ENCODE peak calls at places on chromosomes 16 and 17, in ten cellular contexts. One of them, this sample, is unnamed. For H3K27me3 and H3K36me3, the result is how much of the 10 kb centered on the place peaks cover.

GRCh38 chr17:74866198-74866835 is 6.5 kb downstream of the FDXR start:
- DNase-seq in mesendoderm: no peak
- DNase-seq in PC-3: no peak
- DNase-seq in IMR-90: no peak
- DNase-seq in mesenchymal stem cell: no peak
- DNase-seq in H1: no peak
- DNase-seq in fibroblast of lung: no peak
- DNase-seq in colonic mucosa: no peak
- DNase-seq in HCT116: no peak
- DNase-seq in Karpas-422: no peak
- DNase-seq in this sample: no peak

GRCh38 chr16:10114411-10114810 is 67.8 kb downstream of the GRIN2A start:
- DNase-seq in mesendoderm: no peak
- DNase-seq in PC-3: peak
- DNase-seq in IMR-90: no peak
- DNase-seq in mesenchymal stem cell: peak
- DNase-seq in H1: no peak
- DNase-seq in fibroblast of lung: no peak
- DNase-seq in colonic mucosa: no peak
- DNase-seq in HCT116: no peak
- DNase-seq in Karpas-422: no peak
- DNase-seq in this sample: no peak

GRCh38 chr17:37110012-37110701 is 161.4 kb downstream of the AATF start:
- DNase-seq in mesendoderm: peak
- DNase-seq in PC-3: no peak
- DNase-seq in IMR-90: no peak
- DNase-seq in mesenchymal stem cell: peak
- DNase-seq in H1: no peak
- DNase-seq in fibroblast of lung: no peak
- DNase-seq in colonic mucosa: no peak
- DNase-seq in HCT116: no peak
- DNase-seq in Karpas-422: no peak
- DNase-seq in this sample: no peak

GRCh38 chr17:61647044-61647443 is 56.0 kb upstream of the NACA2 start:
- DNase-seq in mesendoderm: no peak
- DNase-seq in PC-3: peak
- DNase-seq in IMR-90: peak
- DNase-seq in mesenchymal stem cell: no peak
- DNase-seq in H1: no peak
- DNase-seq in fibroblast of lung: peak
- DNase-seq in colonic mucosa: no peak
- DNase-seq in HCT116: no peak
- DNase-seq in Karpas-422: no peak
- DNase-seq in this sample: no peak

GRCh38 chr17:43418441-43419374 is 19.9 kb downstream of the ARL4D start:
- DNase-seq in mesendoderm: peak
- DNase-seq in PC-3: peak
- DNase-seq in IMR-90: peak
- DNase-seq in mesenchymal stem cell: peak
- DNase-seq in H1: no peak
- DNase-seq in fibroblast of lung: peak
- DNase-seq in colonic mucosa: no peak
- DNase-seq in HCT116: peak
- DNase-seq in Karpas-422: no peak
- DNase-seq in this sample: no peak

GRCh38 chr17:43905985-43906852 is 1.1 kb downstream of the MPP2 start:
- DNase-seq in mesendoderm: peak
- DNase-seq in PC-3: no peak
- DNase-seq in IMR-90: peak
- DNase-seq in mesenchymal stem cell: peak
- DNase-seq in H1: no peak
- DNase-seq in fibroblast of lung: peak
- DNase-seq in colonic mucosa: peak
- DNase-seq in HCT116: no peak
- DNase-seq in Karpas-422: no peak
- DNase-seq in this sample: peak

GRCh38 chr16:8847623-8848022 is 21.2 kb downstream of the CARHSP1 start:
- DNase-seq in mesendoderm: no peak
- DNase-seq in PC-3: no peak
- DNase-seq in IMR-90: no peak
- DNase-seq in mesenchymal stem cell: no peak
- DNase-seq in H1: no peak
- DNase-seq in fibroblast of lung: no peak
- DNase-seq in colonic mucosa: no peak
- DNase-seq in HCT116: no peak
- DNase-seq in Karpas-422: no peak
- DNase-seq in this sample: no peak

GRCh38 chr16:19601083-19601976 is 45.8 kb downstream of the VPS35L start:
- DNase-seq in mesendoderm: peak
- DNase-seq in PC-3: peak
- DNase-seq in IMR-90: peak
- DNase-seq in mesenchymal stem cell: peak
- DNase-seq in H1: no peak
- DNase-seq in fibroblast of lung: peak
- DNase-seq in colonic mucosa: peak
- DNase-seq in HCT116: peak
- DNase-seq in Karpas-422: peak
- DNase-seq in this sample: peak

GRCh38 chr17:74085434-74085833 is 118.0 kb upstream of the RPL38 start:
- DNase-seq in mesendoderm: peak
- DNase-seq in PC-3: no peak
- DNase-seq in IMR-90: no peak
- DNase-seq in mesenchymal stem cell: no peak
- DNase-seq in H1: no peak
- DNase-seq in fibroblast of lung: no peak
- DNase-seq in colonic mucosa: no peak
- DNase-seq in HCT116: peak
- DNase-seq in Karpas-422: peak
- DNase-seq in this sample: peak

GRCh38 chr17:57995076-57995956 is 7.3 kb upstream of the VEZF1 start:
- DNase-seq in mesendoderm: peak
- DNase-seq in PC-3: peak
- DNase-seq in IMR-90: peak
- DNase-seq in mesenchymal stem cell: peak
- DNase-seq in H1: no peak
- DNase-seq in fibroblast of lung: peak
- DNase-seq in colonic mucosa: peak
- DNase-seq in HCT116: peak
- DNase-seq in Karpas-422: peak
- DNase-seq in this sample: no peak

GRCh38 chr16:11152205-11152604 is 103.8 kb downstream of the SOCS1 start:
- DNase-seq in mesendoderm: no peak
- DNase-seq in PC-3: no peak
- DNase-seq in IMR-90: no peak
- DNase-seq in mesenchymal stem cell: no peak
- DNase-seq in H1: no peak
- DNase-seq in fibroblast of lung: no peak
- DNase-seq in colonic mucosa: no peak
- DNase-seq in HCT116: no peak
- DNase-seq in Karpas-422: no peak
- DNase-seq in this sample: no peak

GRCh38 chr17:28047806-28048205 is 5.3 kb downstream of the NLK start:
- DNase-seq in mesendoderm: peak
- DNase-seq in PC-3: no peak
- DNase-seq in IMR-90: no peak
- DNase-seq in mesenchymal stem cell: no peak
- DNase-seq in H1: no peak
- DNase-seq in fibroblast of lung: no peak
- DNase-seq in colonic mucosa: no peak
- DNase-seq in HCT116: no peak
- DNase-seq in Karpas-422: no peak
- DNase-seq in this sample: no peak

GRCh38 chr17:40086150-40087044 is 14.0 kb downstream of the NR1D1 start:
- DNase-seq in mesendoderm: peak
- DNase-seq in PC-3: peak
- DNase-seq in IMR-90: no peak
- DNase-seq in mesenchymal stem cell: peak
- DNase-seq in H1: no peak
- DNase-seq in fibroblast of lung: peak
- DNase-seq in colonic mucosa: no peak
- DNase-seq in HCT116: no peak
- DNase-seq in Karpas-422: peak
- DNase-seq in this sample: no peak

GRCh38 chr17:57766307-57766943 is 21.3 kb upstream of the CCDC182 start:
- DNase-seq in mesendoderm: no peak
- DNase-seq in PC-3: peak
- DNase-seq in IMR-90: no peak
- DNase-seq in mesenchymal stem cell: no peak
- DNase-seq in H1: no peak
- DNase-seq in fibroblast of lung: no peak
- DNase-seq in colonic mucosa: no peak
- DNase-seq in HCT116: no peak
- DNase-seq in Karpas-422: no peak
- DNase-seq in this sample: no peak

GRCh38 chr17:879546-879945 is 97.4 kb downstream of the MRM3 start:
- DNase-seq in mesendoderm: peak
- DNase-seq in PC-3: peak
- DNase-seq in IMR-90: peak
- DNase-seq in mesenchymal stem cell: peak
- DNase-seq in H1: peak
- DNase-seq in fibroblast of lung: peak
- DNase-seq in colonic mucosa: peak
- DNase-seq in HCT116: peak
- DNase-seq in Karpas-422: peak
- DNase-seq in this sample: peak

GRCh38 chr17:79919164-79919585 is 79.9 kb upstream of the CBX4 start:
- DNase-seq in mesendoderm: no peak
- DNase-seq in PC-3: peak
- DNase-seq in IMR-90: no peak
- DNase-seq in mesenchymal stem cell: no peak
- DNase-seq in H1: no peak
- DNase-seq in fibroblast of lung: no peak
- DNase-seq in colonic mucosa: peak
- DNase-seq in HCT116: no peak
- DNase-seq in Karpas-422: no peak
- DNase-seq in this sample: no peak

GRCh38 chr16:89172171-89172900 is 788 bp downstream of the CDH15 start:
- DNase-seq in mesendoderm: no peak
- DNase-seq in PC-3: no peak
- DNase-seq in IMR-90: no peak
- DNase-seq in mesenchymal stem cell: no peak
- DNase-seq in H1: no peak
- DNase-seq in fibroblast of lung: no peak
- DNase-seq in colonic mucosa: no peak
- DNase-seq in HCT116: no peak
- DNase-seq in Karpas-422: no peak
- DNase-seq in this sample: no peak
- H3K27me3 ChIP-seq in mesendoderm: under half
- H3K27me3 ChIP-seq in PC-3: under half
- H3K27me3 ChIP-seq in IMR-90: under half
- H3K27me3 ChIP-seq in mesenchymal stem cell: half or more
- H3K27me3 ChIP-seq in H1: under half
- H3K27me3 ChIP-seq in fibroblast of lung: under half
- H3K27me3 ChIP-seq in colonic mucosa: under half
- H3K27me3 ChIP-seq in HCT116: under half
- H3K27me3 ChIP-seq in Karpas-422: under half
- H3K27me3 ChIP-seq in this sample: under half

DNA sequence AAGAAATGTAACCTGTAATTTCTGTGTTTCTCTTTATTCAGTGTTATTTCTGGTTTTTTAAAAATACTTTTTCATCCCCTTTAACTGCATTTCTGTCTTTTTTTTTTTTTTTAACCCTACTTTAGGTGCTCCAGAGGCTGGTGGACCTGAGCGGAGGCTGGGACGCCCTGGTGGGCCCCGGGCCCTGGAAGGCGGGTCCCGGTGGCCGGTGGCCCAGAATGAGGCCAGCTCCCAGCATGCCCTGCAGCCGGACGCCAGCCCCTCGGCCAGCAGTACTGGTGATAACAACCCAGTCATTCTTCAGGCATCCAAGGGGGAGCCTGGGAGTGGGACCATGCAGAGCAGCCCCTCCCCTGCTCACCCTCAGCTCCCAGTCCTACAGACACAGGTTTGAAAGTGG is 1.5 kb downstream of the SRCAP start:
- DNase-seq in mesendoderm: peak
- DNase-seq in PC-3: no peak
- DNase-seq in IMR-90: peak
- DNase-seq in mesenchymal stem cell: peak
- DNase-seq in H1: no peak
- DNase-seq in fibroblast of lung: no peak
- DNase-seq in colonic mucosa: no peak
- DNase-seq in HCT116: no peak
- DNase-seq in Karpas-422: no peak
- DNase-seq in this sample: no peak
- H3K9ac ChIP-seq in mesendoderm: no peak
- H3K9ac ChIP-seq in PC-3: peak
- H3K9ac ChIP-seq in IMR-90: no peak
- H3K9ac ChIP-seq in mesenchymal stem cell: peak
- H3K9ac ChIP-seq in H1: no peak
- H3K9ac ChIP-seq in fibroblast of lung: no peak
- H3K9ac ChIP-seq in colonic mucosa: no peak
- H3K9ac ChIP-seq in HCT116: peak
- H3K9ac ChIP-seq in Karpas-422: peak
- H3K9ac ChIP-seq in this sample: peak

GRCh38 chr16:57479422-57480126 is 6.7 kb downstream of the DOK4 start:
- DNase-seq in mesendoderm: peak
- DNase-seq in PC-3: no peak
- DNase-seq in IMR-90: peak
- DNase-seq in mesenchymal stem cell: peak
- DNase-seq in H1: peak
- DNase-seq in fibroblast of lung: peak
- DNase-seq in colonic mucosa: peak
- DNase-seq in HCT116: no peak
- DNase-seq in Karpas-422: no peak
- DNase-seq in this sample: peak
- H3K36me3 ChIP-seq in mesendoderm: under half
- H3K36me3 ChIP-seq in PC-3: under half
- H3K36me3 ChIP-seq in IMR-90: under half
- H3K36me3 ChIP-seq in mesenchymal stem cell: under half
- H3K36me3 ChIP-seq in H1: under half
- H3K36me3 ChIP-seq in fibroblast of lung: under half
- H3K36me3 ChIP-seq in colonic mucosa: under half
- H3K36me3 ChIP-seq in HCT116: under half
- H3K36me3 ChIP-seq in Karpas-422: under half
- H3K36me3 ChIP-seq in this sample: under half

DNA sequence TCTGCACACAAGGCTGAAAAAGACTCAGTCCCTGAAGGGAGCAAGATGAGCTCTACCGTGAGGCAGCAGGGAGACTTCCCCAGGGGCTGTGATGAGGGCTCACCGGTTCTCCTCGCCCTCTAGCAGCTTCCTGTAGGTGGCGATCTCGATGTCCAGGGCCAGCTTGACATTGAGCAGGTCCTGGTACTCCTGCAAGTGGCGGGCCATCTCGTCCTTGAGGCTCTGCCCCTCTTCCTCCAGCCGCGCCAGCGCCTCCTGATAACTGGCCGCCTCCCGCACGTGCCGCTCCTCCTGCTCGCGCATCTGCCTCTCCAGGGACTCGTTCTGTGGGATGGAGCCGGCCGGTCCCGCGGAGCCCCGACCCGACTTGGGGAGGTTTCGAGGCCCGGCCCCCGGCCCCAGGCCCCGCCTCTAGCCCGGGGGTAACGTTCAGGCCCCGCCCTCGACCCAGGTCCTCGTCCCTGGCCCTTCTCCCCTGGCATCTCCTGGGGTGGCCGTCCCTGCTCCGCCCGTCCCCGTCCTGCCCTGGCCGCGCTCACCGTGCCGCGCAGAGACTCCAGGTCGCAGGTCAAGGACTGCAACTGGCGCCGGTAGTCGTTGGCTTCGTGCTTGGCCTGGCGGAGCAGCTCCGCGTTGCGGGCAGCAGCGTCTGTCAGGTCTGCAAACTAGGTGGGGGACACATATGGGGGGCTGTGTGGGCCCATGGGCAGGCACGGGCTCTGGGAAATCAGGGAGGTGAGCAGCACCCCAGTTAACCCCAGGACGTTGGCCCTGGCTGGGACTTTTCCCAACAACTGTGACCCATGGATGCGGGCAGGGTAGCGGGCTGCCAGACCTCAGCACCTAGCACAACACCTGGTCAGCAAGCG is 3.9 kb downstream of the GFAP start:
- DNase-seq in mesendoderm: peak
- DNase-seq in PC-3: peak
- DNase-seq in IMR-90: peak
- DNase-seq in mesenchymal stem cell: peak
- DNase-seq in H1: peak
- DNase-seq in fibroblast of lung: peak
- DNase-seq in colonic mucosa: peak
- DNase-seq in HCT116: peak
- DNase-seq in Karpas-422: peak
- DNase-seq in this sample: peak
- H3K27me3 ChIP-seq in mesendoderm: under half
- H3K27me3 ChIP-seq in PC-3: under half
- H3K27me3 ChIP-seq in IMR-90: under half
- H3K27me3 ChIP-seq in mesenchymal stem cell: under half
- H3K27me3 ChIP-seq in H1: under half
- H3K27me3 ChIP-seq in fibroblast of lung: under half
- H3K27me3 ChIP-seq in colonic mucosa: under half
- H3K27me3 ChIP-seq in HCT116: under half
- H3K27me3 ChIP-seq in Karpas-422: under half
- H3K27me3 ChIP-seq in this sample: under half